ENCODE peak calls at places on chromosome 18, in seven cellular contexts. One of them, this sample, is unnamed.

GRCh38 chr18:70453058-70453775 is 164.4 kb downstream of the SOCS6 start:
- DNase-seq in NCI-H1417: no peak
- DNase-seq in NCI-H1694 treated with DMSO at 0.1 percent for 48 hours: no peak
- DNase-seq in T-cell: no peak
- DNase-seq in NCI-H2081: no peak
- DNase-seq in heart right ventricle: no peak
- DNase-seq in NT2/D1: no peak
- DNase-seq in this sample: no peak

GRCh38 chr18:79515944-79516351 is 120.2 kb downstream of the NFATC1 start:
- DNase-seq in NCI-H1417: no peak
- DNase-seq in NCI-H1694 treated with DMSO at 0.1 percent for 48 hours: no peak
- DNase-seq in T-cell: peak
- DNase-seq in NCI-H2081: no peak
- DNase-seq in heart right ventricle: peak
- DNase-seq in NT2/D1: no peak
- DNase-seq in this sample: no peak

GRCh38 chr18:61755553-61755952 is 137.3 kb downstream of the RNF152 start:
- DNase-seq in NCI-H1417: no peak
- DNase-seq in NCI-H1694 treated with DMSO at 0.1 percent for 48 hours: no peak
- DNase-seq in T-cell: no peak
- DNase-seq in NCI-H2081: no peak
- DNase-seq in heart right ventricle: no peak
- DNase-seq in NT2/D1: no peak
- DNase-seq in this sample: no peak

GRCh38 chr18:44409524-44409923 is 271.2 kb upstream of the SETBP1 start:
- DNase-seq in NCI-H1417: no peak
- DNase-seq in NCI-H1694 treated with DMSO at 0.1 percent for 48 hours: no peak
- DNase-seq in T-cell: no peak
- DNase-seq in NCI-H2081: no peak
- DNase-seq in heart right ventricle: no peak
- DNase-seq in NT2/D1: no peak
- DNase-seq in this sample: no peak

GRCh38 chr18:38539373-38539772 is 973.8 kb upstream of the CELF4 start:
- DNase-seq in NCI-H1417: peak
- DNase-seq in NCI-H1694 treated with DMSO at 0.1 percent for 48 hours: no peak
- DNase-seq in T-cell: no peak
- DNase-seq in NCI-H2081: no peak
- DNase-seq in heart right ventricle: no peak
- DNase-seq in NT2/D1: peak
- DNase-seq in this sample: no peak

GRCh38 chr18:70058916-70059315 is 111.2 kb upstream of the CD226 start:
- DNase-seq in NCI-H1417: no peak
- DNase-seq in NCI-H1694 treated with DMSO at 0.1 percent for 48 hours: no peak
- DNase-seq in T-cell: no peak
- DNase-seq in NCI-H2081: no peak
- DNase-seq in heart right ventricle: no peak
- DNase-seq in NT2/D1: no peak
- DNase-seq in this sample: no peak

GRCh38 chr18:29154758-29155725 is 978.1 kb upstream of the CDH2 start:
- DNase-seq in NCI-H1417: no peak
- DNase-seq in NCI-H1694 treated with DMSO at 0.1 percent for 48 hours: no peak
- DNase-seq in T-cell: no peak
- DNase-seq in NCI-H2081: peak
- DNase-seq in heart right ventricle: no peak
- DNase-seq in NT2/D1: no peak
- DNase-seq in this sample: no peak

GRCh38 chr18:74115046-74115445 is 32.6 kb downstream of the FBXO15 start:
- DNase-seq in NCI-H1417: no peak
- DNase-seq in NCI-H1694 treated with DMSO at 0.1 percent for 48 hours: no peak
- DNase-seq in T-cell: no peak
- DNase-seq in NCI-H2081: no peak
- DNase-seq in heart right ventricle: no peak
- DNase-seq in NT2/D1: no peak
- DNase-seq in this sample: no peak

GRCh38 chr18:21164746-21165145 is 53.1 kb upstream of the ROCK1 start:
- DNase-seq in NCI-H1417: no peak
- DNase-seq in NCI-H1694 treated with DMSO at 0.1 percent for 48 hours: no peak
- DNase-seq in T-cell: no peak
- DNase-seq in NCI-H2081: no peak
- DNase-seq in heart right ventricle: no peak
- DNase-seq in NT2/D1: no peak
- DNase-seq in this sample: no peak

GRCh38 chr18:26386421-26386820 is 160.2 kb downstream of the TAF4B start:
- DNase-seq in NCI-H1417: no peak
- DNase-seq in NCI-H1694 treated with DMSO at 0.1 percent for 48 hours: no peak
- DNase-seq in T-cell: no peak
- DNase-seq in NCI-H2081: no peak
- DNase-seq in heart right ventricle: no peak
- DNase-seq in NT2/D1: no peak
- DNase-seq in this sample: no peak

GRCh38 chr18:4765401-4765800 is 310.3 kb upstream of the DLGAP1 start:
- DNase-seq in NCI-H1417: no peak
- DNase-seq in NCI-H1694 treated with DMSO at 0.1 percent for 48 hours: no peak
- DNase-seq in T-cell: no peak
- DNase-seq in NCI-H2081: no peak
- DNase-seq in heart right ventricle: no peak
- DNase-seq in NT2/D1: no peak
- DNase-seq in this sample: no peak

GRCh38 chr18:49519041-49519971 is 32.3 kb upstream of the C18orf32 start:
- DNase-seq in NCI-H1417: no peak
- DNase-seq in NCI-H1694 treated with DMSO at 0.1 percent for 48 hours: no peak
- DNase-seq in T-cell: no peak
- DNase-seq in NCI-H2081: no peak
- DNase-seq in heart right ventricle: no peak
- DNase-seq in NT2/D1: no peak
- DNase-seq in this sample: no peak

GRCh38 chr18:61628085-61628484 is 264.7 kb downstream of the RNF152 start:
- DNase-seq in NCI-H1417: no peak
- DNase-seq in NCI-H1694 treated with DMSO at 0.1 percent for 48 hours: no peak
- DNase-seq in T-cell: no peak
- DNase-seq in NCI-H2081: no peak
- DNase-seq in heart right ventricle: no peak
- DNase-seq in NT2/D1: no peak
- DNase-seq in this sample: no peak

GRCh38 chr18:22838639-22839487 is 94.3 kb upstream of the RBBP8 start:
- DNase-seq in NCI-H1417: no peak
- DNase-seq in NCI-H1694 treated with DMSO at 0.1 percent for 48 hours: no peak
- DNase-seq in T-cell: no peak
- DNase-seq in NCI-H2081: no peak
- DNase-seq in heart right ventricle: no peak
- DNase-seq in NT2/D1: no peak
- DNase-seq in this sample: no peak

GRCh38 chr18:49030692-49031443 is 80.1 kb upstream of the SMAD7 start:
- DNase-seq in NCI-H1417: no peak
- DNase-seq in NCI-H1694 treated with DMSO at 0.1 percent for 48 hours: no peak
- DNase-seq in T-cell: no peak
- DNase-seq in NCI-H2081: no peak
- DNase-seq in heart right ventricle: no peak
- DNase-seq in NT2/D1: no peak
- DNase-seq in this sample: no peak

GRCh38 chr18:12121175-12122095 is 27.8 kb downstream of the ANKRD62 start:
- DNase-seq in NCI-H1417: no peak
- DNase-seq in NCI-H1694 treated with DMSO at 0.1 percent for 48 hours: no peak
- DNase-seq in T-cell: no peak
- DNase-seq in NCI-H2081: no peak
- DNase-seq in heart right ventricle: no peak
- DNase-seq in NT2/D1: peak
- DNase-seq in this sample: no peak

GRCh38 chr18:59109375-59109774 is 30.3 kb upstream of the SEC11C start:
- DNase-seq in NCI-H1417: no peak
- DNase-seq in NCI-H1694 treated with DMSO at 0.1 percent for 48 hours: no peak
- DNase-seq in T-cell: no peak
- DNase-seq in NCI-H2081: no peak
- DNase-seq in heart right ventricle: no peak
- DNase-seq in NT2/D1: no peak
- DNase-seq in this sample: no peak

GRCh38 chr18:65938592-65939372 is 188.0 kb downstream of the CDH7 start:
- DNase-seq in NCI-H1417: peak
- DNase-seq in NCI-H1694 treated with DMSO at 0.1 percent for 48 hours: no peak
- DNase-seq in T-cell: no peak
- DNase-seq in NCI-H2081: peak
- DNase-seq in heart right ventricle: no peak
- DNase-seq in NT2/D1: peak
- DNase-seq in this sample: no peak

GRCh38 chr18:2846638-2847340 is at the start of gene EMILIN2:
- DNase-seq in NCI-H1417: no peak
- DNase-seq in NCI-H1694 treated with DMSO at 0.1 percent for 48 hours: no peak
- DNase-seq in T-cell: peak
- DNase-seq in NCI-H2081: no peak
- DNase-seq in heart right ventricle: peak
- DNase-seq in NT2/D1: no peak
- DNase-seq in this sample: peak

GRCh38 chr18:3593381-3593903 is 143.5 kb downstream of the TGIF1 start:
- DNase-seq in NCI-H1417: no peak
- DNase-seq in NCI-H1694 treated with DMSO at 0.1 percent for 48 hours: no peak
- DNase-seq in T-cell: no peak
- DNase-seq in NCI-H2081: no peak
- DNase-seq in heart right ventricle: no peak
- DNase-seq in NT2/D1: no peak
- DNase-seq in this sample: no peak

GRCh38 chr18:76098728-76099514 is 396.1 kb downstream of the ZNF516 start:
- DNase-seq in NCI-H1417: no peak
- DNase-seq in NCI-H1694 treated with DMSO at 0.1 percent for 48 hours: no peak
- DNase-seq in T-cell: no peak
- DNase-seq in NCI-H2081: no peak
- DNase-seq in heart right ventricle: no peak
- DNase-seq in NT2/D1: no peak
- DNase-seq in this sample: no peak

GRCh38 chr18:79926715-79927596 is 24.5 kb downstream of the SLC66A2 start:
- DNase-seq in NCI-H1417: no peak
- DNase-seq in NCI-H1694 treated with DMSO at 0.1 percent for 48 hours: no peak
- DNase-seq in T-cell: no peak
- DNase-seq in NCI-H2081: no peak
- DNase-seq in heart right ventricle: no peak
- DNase-seq in NT2/D1: no peak
- DNase-seq in this sample: no peak

GRCh38 chr18:79477711-79478483 is 82.2 kb downstream of the NFATC1 start:
- DNase-seq in NCI-H1417: no peak
- DNase-seq in NCI-H1694 treated with DMSO at 0.1 percent for 48 hours: no peak
- DNase-seq in T-cell: no peak
- DNase-seq in NCI-H2081: no peak
- DNase-seq in heart right ventricle: no peak
- DNase-seq in NT2/D1: no peak
- DNase-seq in this sample: no peak

GRCh38 chr18:63421514-63421913 is 762 bp downstream of the VPS4B start:
- DNase-seq in NCI-H1417: no peak
- DNase-seq in NCI-H1694 treated with DMSO at 0.1 percent for 48 hours: no peak
- DNase-seq in T-cell: no peak
- DNase-seq in NCI-H2081: no peak
- DNase-seq in heart right ventricle: no peak
- DNase-seq in NT2/D1: no peak
- DNase-seq in this sample: no peak

GRCh38 chr18:74252032-74252380 is 39.8 kb downstream of the CYB5A start:
- DNase-seq in NCI-H1417: no peak
- DNase-seq in NCI-H1694 treated with DMSO at 0.1 percent for 48 hours: no peak
- DNase-seq in T-cell: no peak
- DNase-seq in NCI-H2081: no peak
- DNase-seq in heart right ventricle: no peak
- DNase-seq in NT2/D1: no peak
- DNase-seq in this sample: no peak

GRCh38 chr18:35904389-35905037 is 68.0 kb upstream of the RMP24 start:
- DNase-seq in NCI-H1417: no peak
- DNase-seq in NCI-H1694 treated with DMSO at 0.1 percent for 48 hours: no peak
- DNase-seq in T-cell: no peak
- DNase-seq in NCI-H2081: no peak
- DNase-seq in heart right ventricle: no peak
- DNase-seq in NT2/D1: no peak
- DNase-seq in this sample: no peak

GRCh38 chr18:6482198-6482977 is 67.7 kb upstream of the L3MBTL4 start:
- DNase-seq in NCI-H1417: no peak
- DNase-seq in NCI-H1694 treated with DMSO at 0.1 percent for 48 hours: no peak
- DNase-seq in T-cell: no peak
- DNase-seq in NCI-H2081: peak
- DNase-seq in heart right ventricle: peak
- DNase-seq in NT2/D1: peak
- DNase-seq in this sample: peak

GRCh38 chr18:22604390-22604985 is 186.8 kb upstream of the CTAGE1 start:
- DNase-seq in NCI-H1417: no peak
- DNase-seq in NCI-H1694 treated with DMSO at 0.1 percent for 48 hours: no peak
- DNase-seq in T-cell: no peak
- DNase-seq in NCI-H2081: no peak
- DNase-seq in heart right ventricle: peak
- DNase-seq in NT2/D1: no peak
- DNase-seq in this sample: no peak

GRCh38 chr18:9173770-9174233 is 37.2 kb downstream of the ANKRD12 start:
- DNase-seq in NCI-H1417: no peak
- DNase-seq in NCI-H1694 treated with DMSO at 0.1 percent for 48 hours: no peak
- DNase-seq in T-cell: no peak
- DNase-seq in NCI-H2081: no peak
- DNase-seq in heart right ventricle: no peak
- DNase-seq in NT2/D1: no peak
- DNase-seq in this sample: no peak

GRCh38 chr18:2897015-2897414 is 50.2 kb downstream of the EMILIN2 start:
- DNase-seq in NCI-H1417: no peak
- DNase-seq in NCI-H1694 treated with DMSO at 0.1 percent for 48 hours: no peak
- DNase-seq in T-cell: no peak
- DNase-seq in NCI-H2081: no peak
- DNase-seq in heart right ventricle: no peak
- DNase-seq in NT2/D1: no peak
- DNase-seq in this sample: no peak